ENCODE peak calls at places on chromosomes 16 and 17, in seven cellular contexts. K is breast epithelium, S is HCT116, C is lung, P is PC-9, Z is right lobe of liver, F is pancreas. X is an unnamed sample.

GRCh38 chr17:8408371-8408770 is 10.7 kb upstream of the RNF222 start:
- DNase-seq in K (peak; percentile 83), S (peak; percentile 65), C (no peak), P (peak; percentile 89), Z (no peak), F (no peak), X (no peak)

GRCh38 chr17:77527836-77528505 is 387.2 kb downstream of the SEC14L1 start:
- DNase-seq in K (no peak), S (no peak), C (no peak), P (no peak), Z (no peak), F (no peak), X (no peak)

GRCh38 chr16:86952769-86953168 is 364.4 kb downstream of the C16orf95 start:
- DNase-seq in K (no peak), S (no peak), C (no peak), P (no peak), Z (no peak), F (no peak), X (no peak)

GRCh38 chr17:9647014-9647413 is 1.7 kb downstream of the USP43 start:
- DNase-seq in K (no peak), S (no peak), C (no peak), P (peak; percentile 71), Z (no peak), F (peak; percentile 15), X (peak; percentile 31)

GRCh38 chr17:74639704-74640142 is 16.2 kb upstream of the CD300E start:
- DNase-seq in K (no peak), S (no peak), C (no peak), P (no peak), Z (no peak), F (no peak), X (no peak)

GRCh38 chr17:47889734-47890529 is 6.1 kb upstream of the SP2 start:
- DNase-seq in K (peak; percentile 86), S (peak; percentile 78), C (peak; percentile 88), P (peak; percentile 71), Z (peak; percentile 90), F (peak; percentile 91), X (peak; percentile 90)

GRCh38 chr17:35982409-35983191 is 1.3 kb upstream of the CCL16 start:
- DNase-seq in K (no peak), S (no peak), C (no peak), P (no peak), Z (no peak), F (no peak), X (no peak)

GRCh38 chr17:9432867-9433495 is 142.6 kb downstream of the STX8 start:
- DNase-seq in K (no peak), S (no peak), C (no peak), P (no peak), Z (no peak), F (no peak), X (no peak)

GRCh38 chr17:75736173-75736835 is 15.0 kb downstream of the ITGB4 start:
- DNase-seq in K (no peak), S (no peak), C (no peak), P (no peak), Z (no peak), F (no peak), X (no peak)

GRCh38 chr17:40168262-40168832 is 8.9 kb upstream of the RAPGEFL1 start:
- DNase-seq in K (peak; percentile 49), S (peak; percentile 28), C (no peak), P (peak; percentile 50), Z (no peak), F (peak; percentile 51), X (peak; percentile 36)

GRCh38 chr16:66247516-66248089 is 118.9 kb upstream of the CDH5 start:
- DNase-seq in K (no peak), S (no peak), C (no peak), P (no peak), Z (no peak), F (no peak), X (no peak)

GRCh38 chr17:34703533-34703932 is 124.2 kb downstream of the TMEM132E start:
- DNase-seq in K (no peak), S (no peak), C (no peak), P (peak; percentile 15), Z (no peak), F (no peak), X (no peak)

GRCh38 chr17:4232168-4232813 is 31.5 kb downstream of the ANKFY1 start:
- DNase-seq in K (no peak), S (no peak), C (no peak), P (no peak), Z (no peak), F (no peak), X (peak; percentile 52)

GRCh38 chr17:57902800-57903759 is 52.1 kb downstream of the CUEDC1 start:
- DNase-seq in K (peak; percentile 95), S (peak; percentile 92), C (peak; percentile 94), P (peak; percentile 87), Z (peak; percentile 88), F (peak; percentile 95), X (peak; percentile 91)
- H3K4me1 ChIP-seq in K (peaks cover 47% of the 10 kb centered on the region), S (peaks cover 98% of the 10 kb centered on the region), C (peaks cover 8% of the 10 kb centered on the region), P (peaks cover 65% of the 10 kb centered on the region), Z (no peaks in the 10 kb centered on the region), F (peaks cover 66% of the 10 kb centered on the region), X (peaks cover 68% of the 10 kb centered on the region)

GRCh38 chr16:46970089-46970488 is 3.4 kb downstream of the DNAJA2 start:
- DNase-seq in K (no peak), S (no peak), C (no peak), P (no peak), Z (peak; percentile 80), F (peak; percentile 43), X (no peak)
- H3K27ac ChIP-seq in K (no peak overlapping the region), S (no peak overlapping the region), C (no peak overlapping the region), P (no peak overlapping the region), Z (no peak overlapping the region), F (no peak overlapping the region), X (no peak overlapping the region)

GRCh38 chr16:57997528-57998265 is 2.8 kb downstream of the ZNF319 start:
- DNase-seq in K (no peak), S (no peak), C (no peak), P (no peak), Z (peak; percentile 47), F (no peak), X (no peak)
- H3K4me1 ChIP-seq in K (peaks cover 6% of the 10 kb centered on the region), S (peaks cover 41% of the 10 kb centered on the region), C (no peaks in the 10 kb centered on the region), P (peaks cover 59% of the 10 kb centered on the region), Z (peaks cover 4% of the 10 kb centered on the region), F (peaks cover 29% of the 10 kb centered on the region), X (peaks cover 13% of the 10 kb centered on the region)

GRCh38 chr16:76541062-76541461 is 263.9 kb downstream of the CNTNAP4 start:
- DNase-seq in K (no peak), S (no peak), C (no peak), P (no peak), Z (no peak), F (no peak), X (no peak)

GRCh38 chr16:76539609-76540008 is 262.4 kb downstream of the CNTNAP4 start:
- DNase-seq in K (no peak), S (no peak), C (no peak), P (no peak), Z (no peak), F (no peak), X (no peak)
- H3K27ac ChIP-seq in K (no peak overlapping the region), S (no peak overlapping the region), C (no peak overlapping the region), P (no peak overlapping the region), Z (no peak overlapping the region), F (no peak overlapping the region), X (no peak overlapping the region)

DNA sequence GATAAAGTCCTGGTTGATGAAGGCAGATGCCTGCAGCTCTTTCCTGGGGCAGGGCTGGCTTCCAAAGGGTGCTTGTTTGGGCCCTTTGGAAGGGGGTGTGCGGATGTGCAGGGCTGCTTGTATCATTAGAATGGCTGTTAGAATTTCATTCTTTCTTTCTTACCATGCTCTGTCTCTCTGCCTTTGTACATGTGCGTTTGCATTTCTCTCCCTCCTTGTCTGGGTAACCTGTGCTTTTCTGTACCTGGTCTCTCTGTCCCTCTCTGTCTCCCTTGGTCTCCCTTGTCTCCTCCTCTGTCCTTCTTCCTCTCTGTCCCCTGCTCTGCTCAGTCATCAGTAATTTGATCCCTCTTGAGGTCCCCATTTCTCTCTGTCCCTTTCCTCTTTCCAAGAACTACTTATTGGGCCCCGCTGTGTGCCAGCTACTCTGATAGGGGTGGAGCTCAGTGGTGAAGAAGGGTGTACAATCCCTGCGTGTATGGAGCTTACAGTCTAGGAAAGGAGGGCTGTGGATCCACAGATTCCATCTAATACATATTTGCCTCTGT is 69.3 kb downstream of the PLCG2 start:
- DNase-seq in K (no peak), S (no peak), C (no peak), P (no peak), Z (no peak), F (no peak), X (no peak)
- H3K4me1 ChIP-seq in K (no peaks in the 10 kb centered on the region), S (peaks cover 13% of the 10 kb centered on the region), C (no peaks in the 10 kb centered on the region), P (peaks cover 12% of the 10 kb centered on the region), Z (no peaks in the 10 kb centered on the region), F (no peaks in the 10 kb centered on the region), X (no peaks in the 10 kb centered on the region)

DNA sequence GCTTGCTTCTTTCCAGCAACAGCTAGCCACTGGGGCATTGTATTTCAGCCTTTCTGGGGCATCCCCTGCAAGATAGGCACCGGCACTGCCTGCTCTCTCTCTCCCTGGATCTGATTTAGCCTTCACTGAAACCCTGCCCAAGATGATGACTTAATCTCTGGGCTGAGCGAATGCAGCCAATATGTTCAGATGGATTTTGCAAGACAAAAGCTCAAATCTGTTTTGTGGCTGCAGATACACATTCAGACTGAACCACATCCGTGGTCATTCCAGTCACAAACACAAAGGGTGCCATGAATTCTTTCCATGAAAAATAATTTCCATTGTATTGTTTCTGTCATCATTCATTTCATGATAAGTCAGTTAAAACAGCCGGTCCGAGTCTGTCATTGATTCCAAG is 24.2 kb downstream of the SOST start:
- DNase-seq in K (no peak), S (no peak), C (no peak), P (no peak), Z (no peak), F (no peak), X (no peak)
- H3K27ac ChIP-seq in K (no peak overlapping the region), S (no peak overlapping the region), C (no peak overlapping the region), P (no peak overlapping the region), Z (no peak overlapping the region), F (no peak overlapping the region), X (no peak overlapping the region)

DNA sequence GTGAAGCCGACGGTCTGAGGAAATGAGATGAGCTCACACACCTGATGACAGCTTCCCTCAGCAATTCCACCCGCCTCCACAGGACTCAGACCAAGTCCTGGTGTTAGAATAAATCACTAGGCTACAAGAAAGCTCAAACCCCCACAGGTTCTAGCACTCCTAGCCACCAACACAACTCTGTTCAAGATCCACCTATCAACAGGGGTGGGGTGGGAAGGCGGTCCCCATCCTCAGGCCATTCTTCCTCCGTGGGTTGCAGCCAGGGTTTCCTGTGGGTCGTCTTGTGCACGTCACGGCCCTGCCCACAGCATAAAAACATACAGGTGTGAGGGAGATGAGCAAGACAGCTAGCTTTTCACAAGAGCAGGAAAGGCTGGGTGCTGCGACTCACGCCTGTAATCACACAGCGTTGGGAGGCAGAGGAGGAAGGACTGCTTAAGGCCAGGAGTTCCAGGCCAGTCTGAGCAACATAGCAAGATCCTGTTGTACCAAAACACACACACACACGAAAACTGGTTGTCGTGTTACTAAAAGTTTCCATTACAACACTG is 81.1 kb downstream of the ANKRD11 start:
- DNase-seq in K (no peak), S (no peak), C (no peak), P (no peak), Z (no peak), F (no peak), X (no peak)
- H3K4me1 ChIP-seq in K (peaks cover 11% of the 10 kb centered on the region), S (peaks cover 50% of the 10 kb centered on the region), C (peaks cover 19% of the 10 kb centered on the region), P (no peaks in the 10 kb centered on the region), Z (peaks cover 54% of the 10 kb centered on the region), F (peaks cover 88% of the 10 kb centered on the region), X (peaks cover 30% of the 10 kb centered on the region)